ENCODE peak calls at places on chromosomes 5 and 9, in six cellular contexts. B, F, N, Z, L and W are unnamed samples.

GRCh38 chr9:90290716-90291485 is 351.7 kb downstream of the DIRAS2 start:
- DNase-seq in N (peak; percentile 6), Z (no peak), F (no peak), L (no peak), B (no peak), W (no peak)

GRCh38 chr5:133714161-133714915 is 102.0 kb upstream of the FSTL4 start:
- DNase-seq in L (no peak), Z (no peak), F (no peak), N (peak; percentile 84), B (no peak), W (no peak)

GRCh38 chr9:75053869-75054268 is 25.8 kb upstream of the CARNMT1 start:
- DNase-seq in F (peak; percentile 38), N (no peak), Z (no peak), B (no peak), L (no peak), W (no peak)

GRCh38 chr9:694499-695154 is 146.9 kb upstream of the DMRT1 start:
- DNase-seq in Z (peak; percentile 93), B (no peak), F (no peak), N (peak; percentile 92), L (no peak), W (no peak)

GRCh38 chr5:34015120-34015807 is 7.4 kb upstream of the AMACR start:
- DNase-seq in F (no peak), Z (no peak), N (no peak), L (no peak), B (no peak), W (no peak)

GRCh38 chr9:81626511-81626910 is 62.8 kb downstream of the TLE1 start:
- DNase-seq in Z (no peak), B (no peak), F (no peak), N (peak; percentile 15), L (no peak), W (peak; percentile 7)

GRCh38 chr5:63923914-63924313 is 38.3 kb downstream of the HTR1A start:
- DNase-seq in L (no peak), F (no peak), Z (peak; percentile 0), B (no peak), N (no peak), W (no peak)

GRCh38 chr5:25301836-25302235 is 657.1 kb upstream of the CDH10 start:
- DNase-seq in N (no peak), L (no peak), Z (no peak), F (no peak), B (no peak), W (no peak)

GRCh38 chr5:115461093-115461492 is 83.5 kb downstream of the FEM1C start:
- DNase-seq in B (no peak), N (peak; percentile 71), Z (peak; percentile 29), F (no peak), L (no peak), W (peak; percentile 4)

GRCh38 chr5:82334856-82335255 is 56.7 kb upstream of the RPS23 start:
- DNase-seq in Z (peak; percentile 69), N (peak; percentile 69), B (no peak), L (no peak), F (no peak), W (no peak)

GRCh38 chr5:95712347-95712958 is 18.7 kb upstream of the RHOBTB3 start:
- DNase-seq in Z (peak; percentile 95), L (no peak), B (no peak), F (no peak), N (peak; percentile 72), W (peak; percentile 97)

GRCh38 chr9:127021664-127022337 is 100.6 kb downstream of the ANGPTL2 start:
- DNase-seq in Z (peak; percentile 90), L (no peak), N (peak; percentile 100), F (no peak), B (no peak), W (no peak)

GRCh38 chr9:27518006-27518405 is 6.1 kb upstream of the IFNK start:
- DNase-seq in L (no peak), N (no peak), B (no peak), Z (no peak), F (no peak), W (no peak)

GRCh38 chr9:134660407-134660806 is 18.8 kb downstream of the COL5A1 start:
- DNase-seq in L (no peak), Z (peak; percentile 30), N (peak; percentile 45), F (no peak), B (no peak), W (peak; percentile 22)

GRCh38 chr9:6538666-6539071 is 106.9 kb downstream of the GLDC start:
- DNase-seq in N (peak; percentile 64), B (no peak), L (no peak), Z (peak; percentile 9), F (no peak), W (no peak)

GRCh38 chr9:72315510-72316287 is 49.3 kb downstream of the ZFAND5 start:
- DNase-seq in L (no peak), N (peak; percentile 82), B (no peak), Z (peak; percentile 9), F (no peak), W (no peak)